ENCODE peak calls at places on chromosomes 13 and 19, in four cellular contexts. V is uterus, C is H54, R is IMR-90. M is an unnamed sample.

GRCh38 chr13:111429064-111429558 is 108.7 kb downstream of the TEX29 start:
- DNase-seq in R (peak), C (peak), V (no peak), M (peak)

GRCh38 chr19:39078436-39079200 is 5.5 kb upstream of the ACP7 start:
- DNase-seq in C (peak), R (peak), V (no peak), M (no peak)

GRCh38 chr13:71079638-71080037 is 787.4 kb downstream of the DACH1 start:
- DNase-seq in V (no peak), R (no peak), C (no peak), M (no peak)

GRCh38 chr19:39341122-39341719 is 1.0 kb upstream of the SAMD4B start:
- DNase-seq in C (no peak), R (no peak), V (no peak), M (no peak)

GRCh38 chr13:94620286-94620896 is 18.7 kb downstream of the GPR180 start:
- DNase-seq in C (no peak), R (peak), V (no peak), M (peak)

GRCh38 chr13:77338961-77339401 is 12.1 kb upstream of the MYCBP2 start:
- DNase-seq in V (no peak), R (no peak), C (no peak), M (no peak)

GRCh38 chr19:21328402-21328801 is 808 bp downstream of the ZNF708 start:
- DNase-seq in C (no peak), V (no peak), R (no peak), M (peak)

GRCh38 chr13:65679240-65679639 is 1550.9 kb downstream of the PCDH9 start:
- DNase-seq in R (peak), C (no peak), V (no peak), M (no peak)

GRCh38 chr19:55189424-55189823 is 9.3 kb upstream of the SYT5 start:
- DNase-seq in C (peak), V (peak), R (peak), M (no peak)

GRCh38 chr13:102993348-102993747 is 72.9 kb downstream of the SLC10A2 start:
- DNase-seq in C (no peak), R (no peak), V (no peak), M (no peak)

GRCh38 chr13:23610966-23611486 is 40.8 kb downstream of the TNFRSF19 start:
- DNase-seq in C (no peak), V (no peak), R (peak), M (no peak)

GRCh38 chr13:101845501-101846012 is 393.1 kb downstream of the ITGBL1 start:
- DNase-seq in C (no peak), V (no peak), R (peak), M (no peak)

GRCh38 chr13:112061367-112062046 is 5.4 kb upstream of the SOX1 start:
- DNase-seq in R (no peak), C (no peak), V (no peak), M (no peak)

GRCh38 chr13:39552233-39552632 is 50.8 kb downstream of the LHFPL6 start:
- DNase-seq in C (no peak), R (no peak), V (no peak), M (no peak)

DNA sequence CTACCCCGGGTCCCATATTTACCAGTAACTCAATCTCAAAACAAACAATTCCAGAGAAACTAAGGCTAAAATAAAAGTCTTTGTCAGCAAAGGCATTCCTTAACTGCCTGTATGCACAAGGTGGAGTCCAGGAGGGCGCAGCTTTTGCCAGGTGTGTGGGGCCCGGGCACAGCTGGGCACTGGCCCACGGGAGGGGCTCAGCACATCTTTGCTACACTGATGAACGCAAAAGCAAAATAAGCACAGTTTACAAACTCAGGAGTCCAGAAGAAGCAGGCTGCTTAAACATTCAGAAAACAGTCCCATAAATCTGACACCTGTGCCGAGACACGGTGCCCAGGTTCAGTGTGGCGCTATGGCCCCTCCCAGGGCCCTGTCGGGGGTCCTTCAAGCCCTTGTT is 70.8 kb downstream of the SLC7A1 start:
- DNase-seq in R (no peak), C (no peak), V (no peak), M (no peak)
- TF ChIP-seq POLR2A in R (no peak), C (no peak), V (no peak), M (no peak)

DNA sequence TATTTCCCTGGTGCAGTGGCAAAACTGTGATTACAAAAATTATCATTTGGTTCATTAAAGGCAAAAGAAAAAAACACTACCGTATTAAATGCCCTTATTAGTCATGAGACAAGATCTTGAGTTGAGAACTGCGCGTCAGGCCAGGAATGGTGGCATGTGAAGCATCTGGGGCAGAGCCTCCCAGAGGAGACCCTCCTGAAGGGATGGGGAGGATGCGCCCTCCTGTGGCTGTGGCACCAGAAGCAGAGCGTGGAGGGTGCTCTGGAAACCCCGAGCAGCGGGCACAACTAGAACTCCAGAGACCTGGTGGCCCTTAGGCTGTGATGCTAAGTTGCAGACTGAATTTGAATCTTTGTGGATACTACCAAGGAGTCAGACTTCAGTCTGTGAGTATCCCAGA is 11.5 kb downstream of the CUL4A start:
- DNase-seq in V (no peak), C (no peak), R (no peak), M (peak)
- TF ChIP-seq POLR2A in V (no peak), C (no peak), R (no peak), M (no peak)

DNA sequence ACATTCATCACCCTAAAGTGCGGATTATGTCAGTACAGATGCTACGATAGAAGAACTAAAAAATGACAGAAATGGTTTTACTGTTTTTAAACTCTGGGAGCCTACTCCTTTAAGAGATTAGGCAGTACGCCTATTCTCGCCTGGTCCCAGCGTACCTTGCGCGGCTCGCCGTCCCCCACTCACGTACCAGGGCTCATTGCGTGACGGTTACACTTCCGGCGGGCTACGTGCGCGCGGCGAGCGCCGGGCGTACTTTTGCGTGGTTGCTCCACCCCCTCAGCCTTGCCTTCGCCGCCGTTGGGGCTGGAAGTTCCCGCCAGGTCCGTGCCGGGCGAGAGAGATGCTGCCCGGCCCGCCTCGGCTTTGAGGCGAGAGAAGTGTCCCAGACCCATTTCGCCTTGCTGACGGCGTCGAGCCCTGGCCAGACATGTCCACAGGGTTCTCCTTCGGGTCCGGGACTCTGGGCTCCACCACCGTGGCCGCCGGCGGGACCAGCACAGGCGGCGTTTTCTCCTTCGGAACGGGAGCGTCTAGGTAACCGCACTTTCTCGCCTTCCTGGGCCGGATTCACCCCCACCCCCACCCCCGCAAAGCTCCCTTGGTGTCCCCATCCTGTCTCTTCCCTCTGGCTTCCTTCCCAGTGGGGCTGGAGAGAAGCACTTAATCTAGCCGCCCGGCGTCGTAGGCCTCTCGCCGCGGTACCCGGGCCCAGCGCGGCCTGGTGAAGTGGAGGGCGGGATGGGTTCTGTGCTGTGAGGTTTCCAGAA is at the start of gene NUP58:
- DNase-seq in R (peak), C (peak), V (peak), M (peak)
- TF ChIP-seq POLR2A in R (peak), C (peak), V (peak), M (peak)

DNA sequence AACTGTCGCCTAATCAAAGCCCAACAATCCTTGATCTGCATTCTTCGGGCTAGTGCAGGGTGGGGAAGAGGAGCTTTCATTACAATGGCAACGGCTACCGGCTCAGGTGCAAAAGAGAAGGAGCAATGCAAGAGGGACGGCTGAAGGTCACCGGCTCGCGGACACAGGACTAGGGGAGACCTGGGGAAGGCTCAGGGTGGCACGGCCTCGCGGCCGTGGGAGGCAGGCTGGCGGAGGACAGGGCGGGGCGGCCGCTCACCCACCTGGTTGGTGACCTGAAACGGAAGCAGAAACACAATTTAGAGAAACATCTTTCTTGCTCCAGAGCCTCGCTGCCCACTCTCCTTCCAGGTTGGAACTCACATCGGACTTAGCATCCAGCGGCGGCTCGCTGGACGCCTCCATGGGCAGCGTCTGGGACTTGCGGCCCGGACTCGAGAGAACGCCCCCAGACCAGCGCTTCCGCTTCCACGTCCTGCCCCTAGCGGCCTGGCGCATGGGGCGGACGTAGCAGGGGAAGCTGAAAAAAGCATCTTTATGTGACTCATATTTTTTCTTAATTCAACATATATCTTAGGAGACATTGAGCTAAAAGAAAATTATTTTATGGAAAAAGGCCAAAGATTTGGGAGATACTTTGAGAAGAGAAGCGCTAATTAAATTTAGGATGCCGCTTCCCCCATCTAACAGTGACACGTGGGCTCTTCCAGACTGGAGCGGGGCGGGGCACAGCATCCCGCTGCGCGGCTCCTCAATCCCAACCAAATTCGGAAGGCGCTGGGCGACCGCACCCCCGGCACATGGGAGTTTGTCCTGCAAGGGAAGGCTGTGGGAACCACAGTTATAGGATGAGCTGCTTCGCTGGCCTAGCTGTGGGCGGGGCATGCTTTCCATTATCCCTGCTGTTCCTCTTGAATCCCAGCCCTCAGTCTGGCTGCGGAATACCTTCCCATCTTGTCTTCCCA is at the start of gene COMMD6:
- DNase-seq in R (peak), V (peak), C (peak), M (peak)
- TF ChIP-seq POLR2A in R (peak), V (peak), C (peak), M (peak)

DNA sequence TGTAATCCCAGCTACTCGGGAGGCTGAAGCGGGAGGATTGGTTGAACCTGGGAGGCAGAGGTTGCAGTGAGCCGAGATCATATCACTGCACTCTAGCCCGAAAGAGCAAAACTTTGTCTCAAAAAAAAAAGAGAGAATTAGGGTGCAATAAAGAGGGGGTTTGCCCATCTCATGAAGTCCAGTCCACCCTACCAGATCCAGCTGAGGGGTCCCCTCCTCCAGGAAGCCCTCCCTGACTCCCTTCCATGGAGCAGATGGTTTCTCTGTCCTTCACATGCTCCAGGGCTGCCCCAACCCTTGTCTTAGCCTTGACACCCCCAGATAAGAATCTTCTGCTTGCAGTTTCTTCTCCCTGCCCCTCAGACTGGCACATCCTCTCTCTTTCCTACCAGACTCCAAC is 5.1 kb downstream of the FBN3 start:
- DNase-seq in R (no peak), C (no peak), V (no peak), M (no peak)
- TF ChIP-seq POLR2A in R (no peak), C (no peak), V (no peak), M (no peak)

DNA sequence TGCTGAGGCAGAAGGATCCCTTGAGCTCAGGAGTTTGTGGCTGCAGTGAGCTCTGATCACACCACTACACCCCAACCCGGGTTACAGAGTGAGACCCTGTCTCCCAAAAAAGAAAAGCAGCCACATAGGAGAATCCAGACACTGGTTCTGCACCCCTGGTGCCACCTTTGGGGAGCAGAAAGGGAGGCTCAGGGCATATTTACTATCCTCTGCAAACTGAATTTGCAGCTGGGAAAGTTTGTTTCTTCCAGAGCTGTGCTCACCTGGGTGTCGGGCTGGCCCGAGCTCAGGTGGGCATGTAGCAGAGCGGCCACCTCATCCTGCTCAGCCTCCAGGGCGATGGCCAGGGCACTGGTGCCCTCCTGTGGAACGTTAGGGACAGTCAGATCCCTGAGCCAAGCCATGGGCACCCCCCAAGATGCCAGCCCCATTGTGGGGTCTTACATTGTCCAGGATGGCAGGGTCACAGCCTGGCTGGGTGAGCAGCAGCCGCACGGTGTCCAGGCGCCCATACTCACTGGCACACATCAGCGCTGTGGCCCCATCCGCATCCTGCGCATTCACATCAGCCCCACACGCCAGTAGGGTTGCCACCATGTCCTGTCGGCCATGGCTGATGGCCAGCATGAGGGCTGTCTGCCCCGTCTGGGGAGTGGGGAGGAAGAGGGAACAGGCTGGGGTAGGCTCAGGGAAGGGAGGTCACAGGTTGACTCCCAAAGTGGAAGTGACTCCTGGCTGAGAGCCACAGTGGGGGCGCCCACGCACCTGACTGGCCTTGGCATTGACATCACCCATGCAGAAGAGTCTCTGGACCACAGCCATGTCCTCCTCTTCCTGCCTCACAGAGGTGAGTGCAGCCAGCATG is 3.1 kb downstream of the RPS28 start:
- DNase-seq in R (no peak), V (no peak), C (no peak), M (no peak)
- TF ChIP-seq POLR2A in R (no peak), V (no peak), C (no peak), M (peak)

M was measured in erythroblast.